ENCODE peak calls at places on chromosomes 4 and X, in six cellular contexts. J, Y, X, R, O and M are unnamed samples.

GRCh38 chrX:150269613-150270254 is 93.4 kb upstream of the MAMLD1 start:
- DNase-seq in O (peak), J (no peak), R (peak), Y (no peak), X (no peak), M (no peak)

GRCh38 chrX:77875372-77875771 is 19.9 kb downstream of the MAGT1 start:
- DNase-seq in J (no peak), O (no peak), R (no peak), Y (no peak), X (no peak), M (no peak)

GRCh38 chr4:149056615-149057014 is 614.4 kb upstream of the NR3C2 start:
- DNase-seq in O (no peak), R (no peak), Y (no peak), X (no peak), J (no peak), M (no peak)

GRCh38 chrX:20118065-20118824 is 1.5 kb upstream of the MAP7D2 start:
- DNase-seq in X (no peak), J (no peak), R (no peak), O (no peak), Y (no peak), M (no peak)

GRCh38 chrX:129019412-129019811 is 503.9 kb downstream of the SMARCA1 start:
- DNase-seq in O (no peak), J (no peak), X (no peak), Y (no peak), R (no peak), M (no peak)

GRCh38 chr4:39348371-39349265 is 17.5 kb downstream of the RFC1 start:
- DNase-seq in X (no peak), J (no peak), O (no peak), Y (no peak), R (peak), M (no peak)

GRCh38 chr4:1041147-1041935 is 29.9 kb downstream of the FGFRL1 start:
- DNase-seq in O (peak), J (no peak), Y (no peak), R (no peak), X (no peak), M (no peak)

GRCh38 chr4:184649971-184650855 is 675 bp downstream of the PRIMPOL start:
- DNase-seq in Y (no peak), R (no peak), O (peak), J (peak), X (no peak), M (no peak)

GRCh38 chr4:184145596-184145995 is 72.1 kb downstream of the ENPP6 start:
- DNase-seq in J (no peak), Y (no peak), X (no peak), O (no peak), R (no peak), M (no peak)

GRCh38 chrX:16711219-16712115 is 1.0 kb downstream of the CTPS2 start:
- DNase-seq in Y (no peak), J (no peak), R (no peak), O (no peak), X (no peak), M (peak)

GRCh38 chrX:5568934-5569333 is 659.7 kb downstream of the NLGN4X start:
- DNase-seq in J (no peak), O (no peak), Y (no peak), R (no peak), X (no peak), M (no peak)

GRCh38 chr4:154086247-154086646 is 297.4 kb upstream of the SFRP2 start:
- DNase-seq in X (no peak), J (no peak), O (no peak), Y (no peak), R (no peak), M (no peak)

GRCh38 chr4:77465271-77465670 is 140.3 kb upstream of the CXCL13 start:
- DNase-seq in R (no peak), O (peak), J (no peak), X (no peak), Y (no peak), M (no peak)